ENCODE peak calls at places on chromosome 14, in six cellular contexts. D is choroid plexus epithelial cell, H is lower leg skin, S is pancreas, K is tibial artery, U is dorsolateral prefrontal cortex. B is an unnamed sample.

GRCh38 chr14:104369208-104369607 is 210.4 kb upstream of the C14orf180 start:
- DNase-seq in D (no peak), H (no peak), S (peak), K (no peak), U (no peak), B (no peak)

GRCh38 chr14:32142754-32143437 is 58.9 kb upstream of the RNU6-7 start:
- DNase-seq in D (no peak), H (no peak), S (no peak), K (no peak), U (no peak), B (no peak)

GRCh38 chr14:101937926-101938767 is 26.2 kb upstream of the DYNC1H1 start:
- DNase-seq in D (no peak), H (no peak), S (no peak), K (no peak), U (no peak), B (no peak)

GRCh38 chr14:100671906-100672305 is 54.8 kb upstream of the DLK1 start:
- DNase-seq in D (no peak), H (no peak), S (no peak), K (no peak), U (no peak), B (no peak)

GRCh38 chr14:90439874-90440442 is 43.1 kb downstream of the CALM1 start:
- DNase-seq in D (no peak), H (no peak), S (no peak), K (no peak), U (no peak), B (no peak)

GRCh38 chr14:103129301-103130016 is 6.2 kb downstream of the TNFAIP2 start:
- DNase-seq in D (no peak), H (no peak), S (no peak), K (no peak), U (no peak), B (no peak)

GRCh38 chr14:60575008-60575407 is 66.1 kb downstream of the SIX6 start:
- DNase-seq in D (no peak), H (no peak), S (no peak), K (no peak), U (no peak), B (no peak)

GRCh38 chr14:60161176-60162107 is 3.8 kb downstream of the DHRS7 start:
- DNase-seq in D (peak), H (peak), S (no peak), K (peak), U (no peak), B (no peak)

GRCh38 chr14:33932526-33933292 is 18.2 kb downstream of the EGLN3 start:
- DNase-seq in D (peak), H (no peak), S (no peak), K (no peak), U (no peak), B (no peak)

GRCh38 chr14:47442206-47442605 is 233.2 kb downstream of the MDGA2 start:
- DNase-seq in D (peak), H (no peak), S (no peak), K (no peak), U (no peak), B (no peak)

GRCh38 chr14:50607181-50607580 is 47.2 kb downstream of the ATL1 start:
- DNase-seq in D (no peak), H (no peak), S (no peak), K (no peak), U (no peak), B (no peak)

GRCh38 chr14:50955373-50956043 is 11.2 kb upstream of the PYGL start:
- DNase-seq in D (peak), H (no peak), S (no peak), K (peak), U (no peak), B (no peak)

GRCh38 chr14:33679461-33680225 is 271.2 kb downstream of the EGLN3 start:
- DNase-seq in D (peak), H (no peak), S (no peak), K (no peak), U (no peak), B (no peak)

GRCh38 chr14:58501214-58501816 is 73.8 kb downstream of the KIAA0586 start:
- DNase-seq in D (peak), H (no peak), S (no peak), K (no peak), U (no peak), B (no peak)

GRCh38 chr14:22390824-22391461 is 198.1 kb downstream of the DAD1 start:
- DNase-seq in D (no peak), H (no peak), S (no peak), K (no peak), U (no peak), B (no peak)

GRCh38 chr14:22394616-22395015 is 194.4 kb downstream of the DAD1 start:
- DNase-seq in D (no peak), H (no peak), S (no peak), K (no peak), U (no peak), B (no peak)

GRCh38 chr14:22393796-22394195 is 195.2 kb downstream of the DAD1 start:
- DNase-seq in D (no peak), H (no peak), S (no peak), K (no peak), U (no peak), B (no peak)

GRCh38 chr14:22390195-22390594 is 198.8 kb downstream of the DAD1 start:
- DNase-seq in D (no peak), H (no peak), S (no peak), K (no peak), U (no peak), B (no peak)

DNA sequence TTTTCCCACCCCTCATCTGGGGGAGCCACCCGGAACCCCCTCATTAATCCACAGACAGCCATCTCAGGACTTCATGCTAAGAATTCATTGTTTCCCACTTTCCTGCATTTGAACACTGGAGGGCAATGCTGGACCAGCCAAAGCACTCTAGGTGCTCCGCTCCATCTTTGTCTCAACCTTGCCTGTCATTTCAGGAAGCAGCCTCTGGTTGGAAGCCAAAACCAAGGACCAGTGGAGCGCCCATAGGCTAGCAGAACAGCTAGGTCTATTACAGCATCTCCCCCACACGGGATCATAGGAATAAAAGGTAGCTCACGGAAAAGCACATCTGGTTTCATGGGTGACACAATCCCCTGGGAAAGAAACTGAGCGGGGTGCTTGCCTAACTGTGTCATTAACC is 197.1 kb downstream of the DAD1 start:
- DNase-seq in D (peak), H (no peak), S (no peak), K (peak), U (peak), B (no peak)
- TF ChIP-seq CTCF in D (peak), H (no peak), S (peak), K (peak), U (peak), B (peak)

DNA sequence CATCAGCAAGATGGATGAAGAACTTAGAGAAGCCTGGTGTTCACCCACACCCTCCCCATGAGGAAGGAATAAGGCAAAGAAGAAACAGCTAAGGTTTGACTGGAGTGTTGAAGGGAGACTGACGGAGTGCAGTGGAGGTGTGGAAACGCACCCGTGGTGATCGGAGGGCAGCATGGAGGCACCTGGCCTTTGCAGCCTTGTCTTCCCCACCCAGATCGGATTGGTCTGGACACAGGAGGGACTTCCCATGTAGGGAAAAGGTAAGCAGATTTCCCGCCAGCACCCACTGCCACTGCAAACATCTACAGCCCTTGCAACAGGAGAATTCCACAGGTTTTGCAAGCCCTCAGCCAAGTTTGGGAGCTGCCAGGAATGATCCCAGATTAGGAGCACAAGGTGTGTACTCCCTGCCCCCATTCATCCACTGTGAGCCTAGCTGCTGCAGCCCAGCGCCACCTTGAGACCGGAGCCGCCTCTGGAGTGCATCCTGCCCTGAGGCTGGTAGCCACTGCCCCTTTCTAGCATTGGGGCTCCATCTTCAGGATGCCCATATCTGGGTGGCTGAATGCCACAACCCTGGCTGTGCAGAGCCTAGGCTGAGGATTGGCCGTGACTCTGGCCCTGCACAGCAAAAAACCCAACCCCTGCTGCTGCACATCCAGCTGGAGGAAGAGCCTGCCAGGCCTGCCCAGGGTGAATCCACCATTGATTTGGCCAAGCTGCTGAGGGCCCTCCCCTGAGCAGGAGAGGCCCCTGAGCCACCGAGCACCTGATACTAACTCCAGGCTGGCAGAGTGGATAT is 411.1 kb downstream of the TMEM121 start:
- DNase-seq in D (no peak), H (peak), S (no peak), K (no peak), U (no peak), B (peak)
- TF ChIP-seq CTCF in D (no peak), H (no peak), S (no peak), K (no peak), U (no peak), B (no peak)

GRCh38 chr14:93737574-93737973 is 50.7 kb downstream of the PRIMA1 start:
- DNase-seq in D (no peak), H (no peak), S (no peak), K (no peak), U (no peak), B (no peak)

GRCh38 chr14:93733646-93734045 is 54.6 kb downstream of the PRIMA1 start:
- DNase-seq in D (no peak), H (no peak), S (peak), K (no peak), U (peak), B (no peak)

GRCh38 chr14:93734086-93734822 is 54.0 kb downstream of the PRIMA1 start:
- DNase-seq in D (no peak), H (no peak), S (peak), K (no peak), U (no peak), B (no peak)

GRCh38 chr14:93734961-93735360 is 53.3 kb downstream of the PRIMA1 start:
- DNase-seq in D (no peak), H (no peak), S (no peak), K (no peak), U (no peak), B (no peak)

GRCh38 chr14:93736378-93737014 is 51.8 kb downstream of the PRIMA1 start:
- DNase-seq in D (no peak), H (no peak), S (no peak), K (no peak), U (no peak), B (no peak)
- TF ChIP-seq CTCF in D (no peak), H (no peak), S (no peak), K (peak), U (no peak), B (peak)

GRCh38 chr14:69999246-69999645 is 120.0 kb downstream of the SMOC1 start:
- DNase-seq in D (peak), H (peak), S (peak), K (no peak), U (no peak), B (no peak)
- TF ChIP-seq CTCF in D (no peak), H (no peak), S (no peak), K (no peak), U (no peak), B (no peak)